ENCODE peak calls at places on chromosomes 11 and 22, in eight cellular contexts. One of them, this sample, is unnamed.

GRCh38 chr11:19953909-19954308 is 206.4 kb downstream of the DBX1 start:
- DNase-seq in spleen: no peak
- DNase-seq in HEK293T: peak
- DNase-seq in CD4-positive, CD25-positive, alpha-beta regulatory T cell: no peak
- DNase-seq in RWPE1: peak
- DNase-seq in amniotic stem cell: peak
- DNase-seq in NCI-H1092: peak
- DNase-seq in NAMALWA: peak
- DNase-seq in this sample: no peak

GRCh38 chr11:121790435-121790834 is 325.6 kb downstream of the BLID start:
- DNase-seq in NCI-H1092: no peak
- DNase-seq in spleen: no peak
- DNase-seq in CD4-positive, CD25-positive, alpha-beta regulatory T cell: no peak
- DNase-seq in RWPE1: no peak
- DNase-seq in HEK293T: no peak
- DNase-seq in amniotic stem cell: no peak
- DNase-seq in NAMALWA: no peak
- DNase-seq in this sample: no peak

GRCh38 chr11:2943711-2944118 is 14.5 kb upstream of the PHLDA2 start:
- DNase-seq in HEK293T: no peak
- DNase-seq in spleen: peak
- DNase-seq in RWPE1: no peak
- DNase-seq in CD4-positive, CD25-positive, alpha-beta regulatory T cell: no peak
- DNase-seq in NCI-H1092: no peak
- DNase-seq in NAMALWA: no peak
- DNase-seq in amniotic stem cell: no peak
- DNase-seq in this sample: no peak

GRCh38 chr11:118175031-118175531 is 1.4 kb downstream of the SCN2B start:
- DNase-seq in RWPE1: peak
- DNase-seq in spleen: no peak
- DNase-seq in NAMALWA: no peak
- DNase-seq in HEK293T: no peak
- DNase-seq in amniotic stem cell: no peak
- DNase-seq in NCI-H1092: no peak
- DNase-seq in CD4-positive, CD25-positive, alpha-beta regulatory T cell: no peak
- DNase-seq in this sample: no peak

GRCh38 chr22:17972385-17973181 is 51.8 kb downstream of the MICAL3 start:
- DNase-seq in NAMALWA: no peak
- DNase-seq in amniotic stem cell: no peak
- DNase-seq in NCI-H1092: no peak
- DNase-seq in RWPE1: peak
- DNase-seq in HEK293T: no peak
- DNase-seq in CD4-positive, CD25-positive, alpha-beta regulatory T cell: no peak
- DNase-seq in spleen: peak
- DNase-seq in this sample: no peak

GRCh38 chr11:69200331-69201047 is 44.8 kb downstream of the SMIM38 start:
- DNase-seq in CD4-positive, CD25-positive, alpha-beta regulatory T cell: no peak
- DNase-seq in NAMALWA: no peak
- DNase-seq in spleen: no peak
- DNase-seq in RWPE1: no peak
- DNase-seq in amniotic stem cell: no peak
- DNase-seq in HEK293T: no peak
- DNase-seq in NCI-H1092: peak
- DNase-seq in this sample: peak

GRCh38 chr11:877565-877964 is 33.0 kb downstream of the CHID1 start:
- DNase-seq in amniotic stem cell: no peak
- DNase-seq in NCI-H1092: no peak
- DNase-seq in CD4-positive, CD25-positive, alpha-beta regulatory T cell: no peak
- DNase-seq in NAMALWA: peak
- DNase-seq in spleen: no peak
- DNase-seq in RWPE1: no peak
- DNase-seq in HEK293T: peak
- DNase-seq in this sample: no peak

GRCh38 chr22:37282385-37282677 is at the start of gene CYTH4:
- DNase-seq in CD4-positive, CD25-positive, alpha-beta regulatory T cell: peak
- DNase-seq in spleen: peak
- DNase-seq in NAMALWA: peak
- DNase-seq in NCI-H1092: no peak
- DNase-seq in RWPE1: peak
- DNase-seq in amniotic stem cell: no peak
- DNase-seq in HEK293T: no peak
- DNase-seq in this sample: peak